ENCODE peak calls at places on chromosomes 7 and 10, in ten cellular contexts. One of them, this sample, is unnamed.

GRCh38 chr10:97169911-97170693 is 15.7 kb downstream of the SLIT1 start:
- DNase-seq in CD8-positive, alpha-beta T cell: no peak
- DNase-seq in mammary epithelial cell: no peak
- DNase-seq in esophagus muscularis mucosa: no peak
- DNase-seq in foreskin keratinocyte: no peak
- DNase-seq in left ventricle myocardium inferior: peak; percentile 47
- DNase-seq in breast epithelium: peak; percentile 19
- DNase-seq in hepatocyte: no peak
- DNase-seq in lower lobe of right lung: no peak
- DNase-seq in cardiac muscle cell: no peak
- DNase-seq in this sample: no peak

GRCh38 chr7:119640861-119641260 is 632.1 kb upstream of the KCND2 start:
- DNase-seq in foreskin keratinocyte: no peak
- DNase-seq in cardiac muscle cell: no peak
- DNase-seq in mammary epithelial cell: no peak
- DNase-seq in hepatocyte: no peak
- DNase-seq in CD8-positive, alpha-beta T cell: no peak
- DNase-seq in breast epithelium: no peak
- DNase-seq in lower lobe of right lung: no peak
- DNase-seq in left ventricle myocardium inferior: no peak
- DNase-seq in esophagus muscularis mucosa: no peak
- DNase-seq in this sample: no peak

GRCh38 chr10:103472005-103472404 is 7.0 kb downstream of the CALHM3 start:
- DNase-seq in esophagus muscularis mucosa: no peak
- DNase-seq in foreskin keratinocyte: no peak
- DNase-seq in lower lobe of right lung: no peak
- DNase-seq in mammary epithelial cell: no peak
- DNase-seq in left ventricle myocardium inferior: no peak
- DNase-seq in hepatocyte: no peak
- DNase-seq in cardiac muscle cell: no peak
- DNase-seq in CD8-positive, alpha-beta T cell: no peak
- DNase-seq in breast epithelium: no peak
- DNase-seq in this sample: no peak

GRCh38 chr10:22655312-22655973 is 58.9 kb downstream of the PIP4K2A start:
- DNase-seq in mammary epithelial cell: peak; percentile 71
- DNase-seq in lower lobe of right lung: no peak
- DNase-seq in left ventricle myocardium inferior: no peak
- DNase-seq in breast epithelium: no peak
- DNase-seq in esophagus muscularis mucosa: no peak
- DNase-seq in cardiac muscle cell: peak; percentile 82
- DNase-seq in foreskin keratinocyte: peak; percentile 79
- DNase-seq in CD8-positive, alpha-beta T cell: peak; percentile 72
- DNase-seq in hepatocyte: peak; percentile 46
- DNase-seq in this sample: no peak

GRCh38 chr7:155918720-155919399 is 106.6 kb upstream of the SHH start:
- DNase-seq in hepatocyte: peak; percentile 84
- DNase-seq in left ventricle myocardium inferior: peak; percentile 20
- DNase-seq in cardiac muscle cell: peak; percentile 80
- DNase-seq in CD8-positive, alpha-beta T cell: no peak
- DNase-seq in foreskin keratinocyte: peak; percentile 93
- DNase-seq in breast epithelium: peak; percentile 77
- DNase-seq in mammary epithelial cell: peak; percentile 84
- DNase-seq in lower lobe of right lung: no peak
- DNase-seq in esophagus muscularis mucosa: no peak
- DNase-seq in this sample: no peak

GRCh38 chr7:122616951-122617350 is 82.0 kb downstream of the RNF133 start:
- DNase-seq in mammary epithelial cell: no peak
- DNase-seq in foreskin keratinocyte: no peak
- DNase-seq in hepatocyte: no peak
- DNase-seq in cardiac muscle cell: no peak
- DNase-seq in breast epithelium: no peak
- DNase-seq in lower lobe of right lung: no peak
- DNase-seq in left ventricle myocardium inferior: no peak
- DNase-seq in CD8-positive, alpha-beta T cell: no peak
- DNase-seq in esophagus muscularis mucosa: no peak
- DNase-seq in this sample: no peak

GRCh38 chr7:70400829-70401380 is 731.0 kb upstream of the GALNT17 start:
- DNase-seq in foreskin keratinocyte: no peak
- DNase-seq in CD8-positive, alpha-beta T cell: no peak
- DNase-seq in lower lobe of right lung: no peak
- DNase-seq in breast epithelium: no peak
- DNase-seq in hepatocyte: no peak
- DNase-seq in left ventricle myocardium inferior: no peak
- DNase-seq in mammary epithelial cell: no peak
- DNase-seq in cardiac muscle cell: no peak
- DNase-seq in esophagus muscularis mucosa: peak; percentile 82
- DNase-seq in this sample: no peak

GRCh38 chr7:149147730-149148653 is 739 bp downstream of the ZNF398 start:
- DNase-seq in cardiac muscle cell: peak; percentile 53
- DNase-seq in breast epithelium: no peak
- DNase-seq in hepatocyte: peak; percentile 73
- DNase-seq in mammary epithelial cell: peak; percentile 58
- DNase-seq in foreskin keratinocyte: peak; percentile 20
- DNase-seq in CD8-positive, alpha-beta T cell: no peak
- DNase-seq in lower lobe of right lung: peak; percentile 79
- DNase-seq in left ventricle myocardium inferior: peak; percentile 57
- DNase-seq in esophagus muscularis mucosa: no peak
- DNase-seq in this sample: no peak

GRCh38 chr10:104076743-104077160 is 8.9 kb downstream of the COL17A1 start:
- DNase-seq in hepatocyte: peak; percentile 22
- DNase-seq in breast epithelium: no peak
- DNase-seq in lower lobe of right lung: peak; percentile 58
- DNase-seq in left ventricle myocardium inferior: peak; percentile 53
- DNase-seq in foreskin keratinocyte: no peak
- DNase-seq in CD8-positive, alpha-beta T cell: no peak
- DNase-seq in esophagus muscularis mucosa: no peak
- DNase-seq in cardiac muscle cell: peak; percentile 85
- DNase-seq in mammary epithelial cell: no peak
- DNase-seq in this sample: no peak

GRCh38 chr7:5452470-5452899 is 28.9 kb upstream of the TNRC18 start:
- DNase-seq in foreskin keratinocyte: no peak
- DNase-seq in CD8-positive, alpha-beta T cell: no peak
- DNase-seq in esophagus muscularis mucosa: no peak
- DNase-seq in hepatocyte: no peak
- DNase-seq in left ventricle myocardium inferior: no peak
- DNase-seq in mammary epithelial cell: no peak
- DNase-seq in lower lobe of right lung: no peak
- DNase-seq in cardiac muscle cell: peak; percentile 32
- DNase-seq in breast epithelium: no peak
- DNase-seq in this sample: no peak

GRCh38 chr7:1693419-1693990 is 23.4 kb downstream of the ELFN1 start:
- DNase-seq in esophagus muscularis mucosa: no peak
- DNase-seq in mammary epithelial cell: no peak
- DNase-seq in lower lobe of right lung: peak; percentile 41
- DNase-seq in hepatocyte: no peak
- DNase-seq in CD8-positive, alpha-beta T cell: no peak
- DNase-seq in breast epithelium: no peak
- DNase-seq in cardiac muscle cell: no peak
- DNase-seq in foreskin keratinocyte: no peak
- DNase-seq in left ventricle myocardium inferior: peak; percentile 12
- DNase-seq in this sample: peak; percentile 69

GRCh38 chr7:141737118-141737835 is 881 bp upstream of the SSBP1 start:
- DNase-seq in lower lobe of right lung: peak; percentile 46
- DNase-seq in breast epithelium: peak; percentile 18
- DNase-seq in esophagus muscularis mucosa: no peak
- DNase-seq in cardiac muscle cell: peak; percentile 14
- DNase-seq in CD8-positive, alpha-beta T cell: peak; percentile 51
- DNase-seq in left ventricle myocardium inferior: no peak
- DNase-seq in hepatocyte: peak; percentile 34
- DNase-seq in mammary epithelial cell: peak; percentile 43
- DNase-seq in foreskin keratinocyte: peak; percentile 21
- DNase-seq in this sample: no peak

GRCh38 chr10:30782543-30783461 is 153.2 kb upstream of the LYZL2 start:
- DNase-seq in lower lobe of right lung: no peak
- DNase-seq in hepatocyte: no peak
- DNase-seq in esophagus muscularis mucosa: no peak
- DNase-seq in mammary epithelial cell: no peak
- DNase-seq in left ventricle myocardium inferior: no peak
- DNase-seq in foreskin keratinocyte: peak; percentile 26
- DNase-seq in cardiac muscle cell: peak; percentile 35
- DNase-seq in CD8-positive, alpha-beta T cell: no peak
- DNase-seq in breast epithelium: no peak
- DNase-seq in this sample: no peak

GRCh38 chr10:77548157-77548556 is 89.5 kb downstream of the KCNMA1 start:
- DNase-seq in breast epithelium: no peak
- DNase-seq in hepatocyte: no peak
- DNase-seq in cardiac muscle cell: no peak
- DNase-seq in lower lobe of right lung: peak; percentile 74
- DNase-seq in foreskin keratinocyte: no peak
- DNase-seq in CD8-positive, alpha-beta T cell: no peak
- DNase-seq in mammary epithelial cell: no peak
- DNase-seq in esophagus muscularis mucosa: no peak
- DNase-seq in left ventricle myocardium inferior: no peak
- DNase-seq in this sample: no peak

DNA sequence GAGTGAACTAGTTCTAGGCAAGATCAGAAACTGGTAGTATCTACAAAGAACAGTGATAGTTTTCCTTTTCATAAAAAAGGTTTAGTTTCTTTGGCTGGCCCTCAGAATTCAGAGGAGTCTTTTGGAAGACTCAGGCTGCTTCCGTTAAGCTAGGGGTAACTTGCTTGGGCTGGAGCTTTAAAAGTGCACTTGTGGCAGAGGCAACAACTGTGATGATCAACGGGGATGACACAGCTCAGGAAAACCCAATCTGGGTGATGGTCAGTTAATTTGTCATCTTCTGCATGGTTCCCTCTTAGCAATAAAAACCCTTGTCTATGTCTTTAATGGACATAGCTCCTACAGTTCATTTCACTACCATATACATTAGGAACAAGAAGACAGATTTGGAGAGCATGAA is 46.8 kb downstream of the SGMS1 start:
- DNase-seq in breast epithelium: no peak
- DNase-seq in hepatocyte: no peak
- DNase-seq in mammary epithelial cell: no peak
- DNase-seq in lower lobe of right lung: no peak
- DNase-seq in CD8-positive, alpha-beta T cell: no peak
- DNase-seq in esophagus muscularis mucosa: no peak
- DNase-seq in left ventricle myocardium inferior: no peak
- DNase-seq in cardiac muscle cell: no peak
- DNase-seq in foreskin keratinocyte: no peak
- DNase-seq in this sample: no peak
- H3K27ac ChIP-seq in breast epithelium: no peak overlapping the region
- H3K27ac ChIP-seq in hepatocyte: no peak overlapping the region
- H3K27ac ChIP-seq in mammary epithelial cell: no peak overlapping the region
- H3K27ac ChIP-seq in lower lobe of right lung: peak overlapping the region; percentile 8
- H3K27ac ChIP-seq in CD8-positive, alpha-beta T cell: no peak overlapping the region
- H3K27ac ChIP-seq in esophagus muscularis mucosa: no peak overlapping the region
- H3K27ac ChIP-seq in left ventricle myocardium inferior: peak overlapping the region; percentile 78
- H3K27ac ChIP-seq in cardiac muscle cell: peak overlapping the region; percentile 93
- H3K27ac ChIP-seq in foreskin keratinocyte: no peak overlapping the region
- H3K27ac ChIP-seq in this sample: peak overlapping the region; percentile 61

DNA sequence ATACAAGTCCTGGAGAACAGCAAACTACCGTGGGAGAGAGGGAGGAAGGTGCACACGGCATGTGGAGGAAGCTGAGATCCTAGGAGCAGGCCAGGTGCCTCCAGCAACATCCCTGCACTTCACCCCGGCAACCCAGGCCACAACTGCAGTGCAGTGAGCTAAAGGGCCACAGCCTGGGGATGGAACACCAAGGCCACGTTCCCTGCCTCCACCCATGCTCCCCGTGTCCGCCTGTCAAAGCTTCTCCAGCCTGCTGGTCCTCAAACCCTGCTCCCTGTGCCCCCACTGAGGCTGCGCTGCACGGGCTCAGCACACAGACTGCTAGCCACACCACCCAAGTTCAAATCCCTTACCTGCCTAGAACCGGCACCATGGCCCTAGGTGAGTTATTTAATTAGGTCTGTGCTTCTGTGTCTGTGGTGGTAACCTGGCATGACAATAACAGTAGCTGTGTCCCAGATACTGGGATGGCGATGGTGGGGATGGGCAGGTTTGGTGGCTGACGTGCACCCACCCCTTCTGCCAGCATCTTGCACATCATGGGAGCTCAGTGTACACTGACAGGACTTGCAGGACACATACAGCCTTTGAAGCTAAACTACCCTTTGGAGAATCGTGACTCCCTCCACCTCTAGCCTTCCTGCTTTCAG is 85.5 kb downstream of the FAM53B start:
- DNase-seq in hepatocyte: no peak
- DNase-seq in left ventricle myocardium inferior: no peak
- DNase-seq in breast epithelium: no peak
- DNase-seq in mammary epithelial cell: no peak
- DNase-seq in cardiac muscle cell: no peak
- DNase-seq in CD8-positive, alpha-beta T cell: no peak
- DNase-seq in lower lobe of right lung: no peak
- DNase-seq in foreskin keratinocyte: no peak
- DNase-seq in esophagus muscularis mucosa: no peak
- DNase-seq in this sample: no peak
- H3K27ac ChIP-seq in hepatocyte: no peak overlapping the region
- H3K27ac ChIP-seq in left ventricle myocardium inferior: peak overlapping the region; percentile 9
- H3K27ac ChIP-seq in breast epithelium: peak overlapping the region; percentile 53
- H3K27ac ChIP-seq in mammary epithelial cell: no peak overlapping the region
- H3K27ac ChIP-seq in cardiac muscle cell: no peak overlapping the region
- H3K27ac ChIP-seq in CD8-positive, alpha-beta T cell: peak overlapping the region; percentile 46
- H3K27ac ChIP-seq in lower lobe of right lung: peak overlapping the region; percentile 31
- H3K27ac ChIP-seq in foreskin keratinocyte: no peak overlapping the region
- H3K27ac ChIP-seq in esophagus muscularis mucosa: no peak overlapping the region
- H3K27ac ChIP-seq in this sample: peak overlapping the region; percentile 33

DNA sequence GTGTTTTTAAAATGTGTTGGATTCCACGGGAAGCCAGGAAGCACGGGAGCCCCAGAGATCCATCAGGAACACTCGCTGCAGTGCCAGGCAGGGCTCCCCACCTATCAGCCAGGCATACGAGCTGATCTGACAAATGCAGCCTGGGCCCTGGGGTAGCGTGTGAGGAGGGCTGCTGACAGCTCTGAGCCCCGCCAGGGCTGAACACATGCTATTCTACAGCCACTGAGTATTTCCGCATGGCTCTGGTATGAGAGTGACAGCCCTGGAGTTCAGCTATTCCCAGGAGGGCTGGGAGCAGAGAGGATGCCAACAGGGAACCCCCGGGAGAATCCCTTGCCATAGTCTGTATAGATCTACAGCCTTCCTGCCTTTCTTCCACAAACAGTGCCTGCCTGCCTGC is 237.3 kb upstream of the ZMIZ1 start:
- DNase-seq in cardiac muscle cell: no peak
- DNase-seq in lower lobe of right lung: no peak
- DNase-seq in hepatocyte: no peak
- DNase-seq in esophagus muscularis mucosa: no peak
- DNase-seq in foreskin keratinocyte: no peak
- DNase-seq in mammary epithelial cell: no peak
- DNase-seq in breast epithelium: no peak
- DNase-seq in left ventricle myocardium inferior: no peak
- DNase-seq in CD8-positive, alpha-beta T cell: no peak
- DNase-seq in this sample: no peak
- H3K27ac ChIP-seq in cardiac muscle cell: peak overlapping the region; percentile 28
- H3K27ac ChIP-seq in lower lobe of right lung: no peak overlapping the region
- H3K27ac ChIP-seq in hepatocyte: no peak overlapping the region
- H3K27ac ChIP-seq in esophagus muscularis mucosa: no peak overlapping the region
- H3K27ac ChIP-seq in foreskin keratinocyte: no peak overlapping the region
- H3K27ac ChIP-seq in mammary epithelial cell: no peak overlapping the region
- H3K27ac ChIP-seq in breast epithelium: no peak overlapping the region
- H3K27ac ChIP-seq in left ventricle myocardium inferior: no peak overlapping the region
- H3K27ac ChIP-seq in CD8-positive, alpha-beta T cell: no peak overlapping the region
- H3K27ac ChIP-seq in this sample: no peak overlapping the region

DNA sequence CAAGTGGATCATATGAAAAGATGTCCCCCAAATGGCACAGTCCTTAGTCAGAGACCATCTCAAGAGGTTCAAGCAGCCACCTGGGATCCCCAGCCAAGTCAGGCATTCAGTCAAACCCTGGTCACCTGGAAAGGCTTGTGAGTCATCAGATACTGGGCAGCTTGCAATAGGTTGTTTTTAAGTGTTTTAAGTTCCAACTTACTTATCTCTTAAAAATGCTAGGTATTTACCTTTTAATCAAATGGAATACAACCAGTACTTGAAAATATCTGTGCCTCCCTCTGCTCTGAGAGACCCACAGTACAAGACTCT is 262.2 kb downstream of the WDR11 start:
- DNase-seq in cardiac muscle cell: no peak
- DNase-seq in foreskin keratinocyte: peak; percentile 94
- DNase-seq in CD8-positive, alpha-beta T cell: no peak
- DNase-seq in lower lobe of right lung: no peak
- DNase-seq in breast epithelium: no peak
- DNase-seq in left ventricle myocardium inferior: no peak
- DNase-seq in hepatocyte: peak; percentile 40
- DNase-seq in esophagus muscularis mucosa: no peak
- DNase-seq in mammary epithelial cell: peak; percentile 60
- DNase-seq in this sample: no peak
- H3K27ac ChIP-seq in cardiac muscle cell: peak overlapping the region; percentile 90
- H3K27ac ChIP-seq in foreskin keratinocyte: peak overlapping the region; percentile 41
- H3K27ac ChIP-seq in CD8-positive, alpha-beta T cell: no peak overlapping the region
- H3K27ac ChIP-seq in lower lobe of right lung: peak overlapping the region; percentile 49
- H3K27ac ChIP-seq in breast epithelium: no peak overlapping the region
- H3K27ac ChIP-seq in left ventricle myocardium inferior: no peak overlapping the region
- H3K27ac ChIP-seq in hepatocyte: peak overlapping the region; percentile 47
- H3K27ac ChIP-seq in esophagus muscularis mucosa: no peak overlapping the region
- H3K27ac ChIP-seq in mammary epithelial cell: peak overlapping the region; percentile 38
- H3K27ac ChIP-seq in this sample: no peak overlapping the region

This sample was measured in caudate nucleus.